ENCODE peak calls at places on chromosomes 2 and 18, in six cellular contexts. N is cerebellum; Q is ureter; L is activated naive CD4-positive, alpha-beta T cell treated with anti-CD3 and anti-CD28 coated beads for 36 hours; B is SW480; F is memory B cell. Y is an unnamed sample.

GRCh38 chr18:31723998-31724711 is 36.5 kb downstream of the SLC25A52 start:
- DNase-seq in B (no peak), F (no peak), L (peak), N (peak), Q (no peak), Y (no peak)

GRCh38 chr18:62863629-62864028 is 148.3 kb downstream of the PHLPP1 start:
- DNase-seq in N (no peak), F (no peak), L (no peak), Q (no peak), B (no peak), Y (no peak)

GRCh38 chr2:33598472-33599174 is 476 bp downstream of the FAM98A start:
- DNase-seq in F (no peak), N (no peak), B (peak), Q (no peak), L (peak), Y (peak)

GRCh38 chr2:6557737-6558136 is 308.0 kb downstream of the CMPK2 start:
- DNase-seq in F (no peak), Q (no peak), L (no peak), N (no peak), B (no peak), Y (no peak)

GRCh38 chr18:34976084-34976483 is 65.1 kb upstream of the MAPRE2 start:
- DNase-seq in N (peak), F (no peak), B (no peak), Q (no peak), L (no peak), Y (no peak)

GRCh38 chr2:214069254-214069653 is 341.6 kb upstream of the VWC2L start:
- DNase-seq in B (peak), Q (no peak), N (no peak), F (no peak), L (peak), Y (no peak)

GRCh38 chr2:126963390-126963789 is 64.7 kb downstream of the TEX51 start:
- DNase-seq in L (no peak), F (no peak), N (no peak), Q (no peak), B (no peak), Y (no peak)

GRCh38 chr2:113164234-113164929 is 9.4 kb upstream of the PSD4 start:
- DNase-seq in B (no peak), Q (no peak), N (no peak), L (no peak), F (no peak), Y (no peak)

GRCh38 chr2:85541753-85542457 is 2.9 kb downstream of the MAT2A start:
- DNase-seq in B (no peak), Q (no peak), F (no peak), N (peak), L (no peak), Y (no peak)

GRCh38 chr18:902179-902718 is 2.4 kb upstream of the ADCYAP1 start:
- DNase-seq in F (no peak), N (peak), L (no peak), Q (no peak), B (no peak), Y (no peak)

GRCh38 chr2:169365093-169365483 is 2.8 kb upstream of the LRP2 start:
- DNase-seq in F (no peak), Q (no peak), B (peak), N (no peak), L (peak), Y (no peak)

GRCh38 chr2:69017080-69017479 is 4.1 kb downstream of the ANTXR1 start:
- DNase-seq in N (no peak), Q (no peak), F (no peak), B (no peak), L (no peak), Y (no peak)

GRCh38 chr2:104812281-104812680 is 41.6 kb upstream of the POU3F3 start:
- DNase-seq in Q (no peak), N (no peak), B (peak), L (no peak), F (no peak), Y (no peak)

GRCh38 chr2:45119038-45119437 is 109.8 kb upstream of the SIX2 start:
- DNase-seq in N (no peak), Q (no peak), L (no peak), F (no peak), B (peak), Y (no peak)

GRCh38 chr2:1911811-1912210 is 167.5 kb upstream of the PXDN start:
- DNase-seq in Q (no peak), F (no peak), L (no peak), B (no peak), N (no peak), Y (no peak)

GRCh38 chr2:52658598-52658997 is 1109.0 kb upstream of the CHAC2 start:
- DNase-seq in Q (no peak), B (no peak), N (no peak), L (no peak), F (no peak), Y (no peak)

GRCh38 chr2:54285451-54285850 is 29.4 kb upstream of the TSPYL6 start:
- DNase-seq in Q (no peak), F (no peak), B (no peak), N (no peak), L (no peak), Y (no peak)

GRCh38 chr18:74817576-74817975 is 219.9 kb downstream of the ZNF407 start:
- DNase-seq in F (no peak), L (no peak), Q (no peak), B (no peak), N (no peak), Y (no peak)

GRCh38 chr2:141557329-141558098 is 573.3 kb downstream of the LRP1B start:
- DNase-seq in B (no peak), Q (no peak), N (no peak), L (no peak), F (no peak), Y (no peak)

GRCh38 chr2:68043719-68044498 is 18.9 kb downstream of the C1D start:
- DNase-seq in Q (no peak), B (no peak), L (no peak), F (no peak), N (no peak), Y (no peak)